ENCODE peak calls at places on chromosomes 7 and 10, in four cellular contexts. Z is IMR-90, C is psoas muscle, R is endodermal cell. E is an unnamed sample.

GRCh38 chr10:124696446-124697392 is 47.5 kb downstream of the FAM53B start:
- DNase-seq in Z (no peak), C (peak; percentile 33), R (no peak), E (no peak)

GRCh38 chr10:114473776-114474175 is 69.5 kb upstream of the AFAP1L2 start:
- DNase-seq in Z (no peak), C (no peak), R (no peak), E (no peak)

GRCh38 chr10:32166365-32166764 is 110.1 kb upstream of the KIF5B start:
- DNase-seq in Z (no peak), C (no peak), R (no peak), E (no peak)

GRCh38 chr10:71735709-71736569 is 16.4 kb upstream of the C10orf105 start:
- DNase-seq in Z (no peak), C (no peak), R (peak; percentile 73), E (no peak)

GRCh38 chr7:130144632-130145171 is 60.5 kb downstream of the TMEM209 start:
- DNase-seq in Z (peak; percentile 58), C (no peak), R (no peak), E (no peak)

GRCh38 chr10:91422915-91423314 is 12.8 kb downstream of the HECTD2 start:
- DNase-seq in Z (no peak), C (no peak), R (no peak), E (no peak)

GRCh38 chr10:12041766-12042408 is 722 bp downstream of the UPF2 start:
- DNase-seq in Z (peak; percentile 18), C (no peak), R (peak; percentile 55), E (no peak)

GRCh38 chr7:32039000-32039756 is 31.0 kb downstream of the PDE1C start:
- DNase-seq in Z (no peak), C (no peak), R (peak; percentile 61), E (no peak)

GRCh38 chr7:12287886-12288285 is 76.8 kb downstream of the TMEM106B start:
- DNase-seq in Z (no peak), C (no peak), R (no peak), E (no peak)

GRCh38 chr7:152672626-152673025 is 3.3 kb downstream of the XRCC2 start:
- DNase-seq in Z (no peak), C (no peak), R (no peak), E (no peak)

GRCh38 chr7:152675761-152676636 is at the start of gene XRCC2:
- DNase-seq in Z (peak; percentile 85), C (peak; percentile 95), R (peak; percentile 97), E (peak; percentile 92)

GRCh38 chr7:152673902-152674301 is 2.0 kb downstream of the XRCC2 start:
- DNase-seq in Z (no peak), C (no peak), R (no peak), E (no peak)

GRCh38 chr7:152678133-152678645 is 2.2 kb upstream of the XRCC2 start:
- DNase-seq in Z (no peak), C (no peak), R (no peak), E (no peak)

GRCh38 chr7:152674860-152675760 is 831 bp downstream of the XRCC2 start:
- DNase-seq in Z (peak; percentile 29), C (no peak), R (peak; percentile 70), E (no peak)
- H3K4me3 ChIP-seq in Z (peak overlapping the region; percentile 54), C (peak overlapping the region; percentile 86), R (peak overlapping the region; percentile 93), E (peak overlapping the region; percentile 71)

DNA sequence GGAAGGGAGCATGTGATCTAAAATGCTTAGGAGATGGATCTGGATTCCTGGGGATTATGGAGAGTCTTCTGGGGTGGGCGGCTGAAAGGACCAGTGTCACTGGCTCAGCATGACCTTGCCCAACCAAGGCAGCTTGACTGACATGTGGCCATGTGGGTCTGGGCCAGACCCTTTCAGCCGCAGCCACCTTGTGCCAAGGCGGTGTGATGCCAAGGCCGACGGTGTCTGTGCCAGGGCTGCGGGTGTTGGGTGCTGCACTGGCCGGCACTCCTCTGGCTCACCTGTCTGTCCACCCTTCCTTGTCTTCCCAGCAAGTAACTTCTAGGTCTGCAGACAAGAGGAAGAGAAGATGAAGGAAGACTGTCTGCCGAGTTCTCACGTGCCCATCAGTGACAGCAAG is 8.8 kb downstream of the DEPP1 start:
- DNase-seq in Z (no peak), C (peak; percentile 87), R (no peak), E (peak; percentile 38)
- H3K27ac ChIP-seq in Z (no peak overlapping the region), C (peak overlapping the region; percentile 69), R (no peak overlapping the region), E (no peak overlapping the region)

GRCh38 chr7:157932498-157933218 is 595.9 kb downstream of the DNAJB6 start:
- DNase-seq in Z (no peak), C (no peak), R (peak; percentile 9), E (no peak)

GRCh38 chr7:157928808-157929425 is 592.1 kb downstream of the DNAJB6 start:
- DNase-seq in Z (no peak), C (no peak), R (peak; percentile 36), E (no peak)

GRCh38 chr7:157929671-157930070 is 592.9 kb downstream of the DNAJB6 start:
- DNase-seq in Z (no peak), C (no peak), R (peak; percentile 18), E (no peak)

GRCh38 chr7:157930441-157930840 is 593.6 kb downstream of the DNAJB6 start:
- DNase-seq in Z (no peak), C (no peak), R (peak; percentile 36), E (no peak)

GRCh38 chr7:157930926-157931466 is 594.2 kb downstream of the DNAJB6 start:
- DNase-seq in Z (no peak), C (no peak), R (peak; percentile 28), E (no peak)
- H3K27me3 ChIP-seq in Z (no peaks in the 10 kb centered on the region), C (no peaks in the 10 kb centered on the region), R (no peaks in the 10 kb centered on the region), E (no peaks in the 10 kb centered on the region)

GRCh38 chr10:102433619-102434046 is 1.3 kb upstream of the CUEDC2 start:
- DNase-seq in Z (no peak), C (no peak), R (no peak), E (no peak)

GRCh38 chr10:102436312-102436711 is 3.9 kb upstream of the CUEDC2 start:
- DNase-seq in Z (no peak), C (no peak), R (no peak), E (peak; percentile 65)

GRCh38 chr10:102435529-102436233 is 3.3 kb upstream of the CUEDC2 start:
- DNase-seq in Z (no peak), C (no peak), R (peak; percentile 81), E (no peak)

GRCh38 chr10:102434251-102434913 is 2.0 kb upstream of the CUEDC2 start:
- DNase-seq in Z (peak; percentile 64), C (no peak), R (no peak), E (no peak)

GRCh38 chr10:102435098-102435497 is 2.7 kb upstream of the CUEDC2 start:
- DNase-seq in Z (no peak), C (no peak), R (no peak), E (no peak)
- H3K4me3 ChIP-seq in Z (no peak overlapping the region), C (peak overlapping the region; percentile 32), R (no peak overlapping the region), E (peak overlapping the region; percentile 51)

DNA sequence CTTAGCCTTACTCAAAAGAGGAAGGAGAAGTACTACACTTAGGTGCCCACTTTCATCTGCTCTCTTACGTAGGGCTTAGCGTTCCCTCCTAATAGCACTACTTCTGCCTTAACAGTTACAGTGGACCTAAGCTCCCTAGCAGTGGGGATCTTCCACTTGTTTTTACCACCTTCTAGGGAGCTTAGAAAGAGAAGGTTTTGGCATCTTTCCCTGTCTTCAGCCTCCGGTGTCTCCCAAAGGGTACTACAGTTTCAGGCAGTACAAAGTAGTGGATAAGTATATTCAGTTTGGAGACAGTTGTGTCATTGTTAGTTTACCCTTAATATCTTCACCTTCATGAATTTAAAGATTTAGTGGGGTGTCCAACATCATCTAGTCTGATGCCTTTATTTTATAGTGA is 14.6 kb downstream of the CHRM2 start:
- DNase-seq in Z (peak; percentile 52), C (no peak), R (peak; percentile 51), E (no peak)
- H3K27ac ChIP-seq in Z (peak overlapping the region; percentile 49), C (no peak overlapping the region), R (no peak overlapping the region), E (no peak overlapping the region)